ENCODE peak calls at places on chromosomes 13 and 19, in seven cellular contexts. H, K, W, T, I, Y and O are unnamed samples.

GRCh38 chr13:113980489-113981064 is 6.7 kb upstream of the C13orf46 start:
- DNase-seq in H (no peak), K (no peak), W (no peak), T (no peak), I (no peak), Y (no peak), O (no peak)

GRCh38 chr13:74487091-74487722 is 353.0 kb upstream of the KLF12 start:
- DNase-seq in H (no peak), K (no peak), W (no peak), T (no peak), I (no peak), Y (no peak), O (no peak)

GRCh38 chr13:41648314-41648935 is 191.1 kb downstream of the RGCC start:
- DNase-seq in H (no peak), K (peak; percentile 87), W (no peak), T (no peak), I (peak; percentile 53), Y (no peak), O (no peak)

GRCh38 chr13:110540871-110541525 is 20.5 kb downstream of the RAB20 start:
- DNase-seq in H (no peak), K (no peak), W (no peak), T (no peak), I (no peak), Y (peak; percentile 55), O (no peak)

GRCh38 chr13:36986462-36987240 is 12.5 kb downstream of the ALG5 start:
- DNase-seq in H (no peak), K (peak; percentile 34), W (peak; percentile 57), T (no peak), I (peak; percentile 19), Y (no peak), O (peak; percentile 45)

GRCh38 chr13:102907886-102908515 is 62.2 kb downstream of the ERCC5 start:
- DNase-seq in H (no peak), K (no peak), W (peak; percentile 24), T (no peak), I (no peak), Y (no peak), O (no peak)

GRCh38 chr13:78121459-78122348 is 203.1 kb upstream of the EDNRB start:
- DNase-seq in H (peak; percentile 27), K (peak; percentile 87), W (peak; percentile 81), T (peak; percentile 50), I (peak; percentile 79), Y (peak; percentile 65), O (peak; percentile 44)

GRCh38 chr19:582497-583197 is 7.0 kb upstream of the HCN2 start:
- DNase-seq in H (no peak), K (peak; percentile 42), W (peak; percentile 63), T (no peak), I (peak; percentile 66), Y (no peak), O (peak; percentile 68)

GRCh38 chr19:16068696-16069259 is 7.5 kb upstream of the TPM4 start:
- DNase-seq in H (no peak), K (no peak), W (no peak), T (no peak), I (no peak), Y (no peak), O (no peak)

GRCh38 chr19:44072543-44073401 is 813 bp downstream of the ZNF284 start:
- DNase-seq in H (no peak), K (peak; percentile 18), W (peak; percentile 8), T (no peak), I (peak; percentile 6), Y (no peak), O (no peak)

GRCh38 chr13:59176775-59177174 is 987.0 kb downstream of the DIAPH3 start:
- DNase-seq in H (no peak), K (no peak), W (no peak), T (no peak), I (no peak), Y (no peak), O (no peak)

GRCh38 chr13:48275507-48275906 is 28.0 kb upstream of the RB1 start:
- DNase-seq in H (no peak), K (peak; percentile 16), W (peak; percentile 31), T (no peak), I (no peak), Y (no peak), O (no peak)

GRCh38 chr19:6071103-6071485 is 39.2 kb downstream of the RFX2 start:
- DNase-seq in H (no peak), K (peak; percentile 76), W (peak; percentile 77), T (no peak), I (peak; percentile 62), Y (no peak), O (peak; percentile 81)

GRCh38 chr19:35513231-35513974 is at the start of gene DMKN:
- DNase-seq in H (no peak), K (peak; percentile 71), W (peak; percentile 81), T (no peak), I (peak; percentile 56), Y (no peak), O (peak; percentile 59)

GRCh38 chr13:78657699-78658629 is 991 bp downstream of the OBI1 start:
- DNase-seq in H (no peak), K (peak; percentile 33), W (peak; percentile 33), T (no peak), I (peak; percentile 29), Y (no peak), O (no peak)

GRCh38 chr19:12896460-12896859 is 5.5 kb downstream of the GCDH start:
- DNase-seq in H (no peak), K (no peak), W (no peak), T (no peak), I (no peak), Y (no peak), O (no peak)

GRCh38 chr19:2149980-2150793 is 1.2 kb downstream of the AP3D1 start:
- DNase-seq in H (no peak), K (peak; percentile 19), W (no peak), T (no peak), I (peak; percentile 34), Y (peak; percentile 42), O (no peak)

GRCh38 chr13:73718248-73718647 is 416.0 kb downstream of the KLF12 start:
- DNase-seq in H (no peak), K (no peak), W (no peak), T (no peak), I (no peak), Y (no peak), O (no peak)

GRCh38 chr13:35514166-35514565 is 37.7 kb upstream of the MAB21L1 start:
- DNase-seq in H (no peak), K (no peak), W (no peak), T (no peak), I (no peak), Y (peak; percentile 8), O (no peak)

GRCh38 chr19:28426110-28426901 is 786.6 kb downstream of the UQCRFS1 start:
- DNase-seq in H (no peak), K (no peak), W (no peak), T (no peak), I (no peak), Y (no peak), O (no peak)

DNA sequence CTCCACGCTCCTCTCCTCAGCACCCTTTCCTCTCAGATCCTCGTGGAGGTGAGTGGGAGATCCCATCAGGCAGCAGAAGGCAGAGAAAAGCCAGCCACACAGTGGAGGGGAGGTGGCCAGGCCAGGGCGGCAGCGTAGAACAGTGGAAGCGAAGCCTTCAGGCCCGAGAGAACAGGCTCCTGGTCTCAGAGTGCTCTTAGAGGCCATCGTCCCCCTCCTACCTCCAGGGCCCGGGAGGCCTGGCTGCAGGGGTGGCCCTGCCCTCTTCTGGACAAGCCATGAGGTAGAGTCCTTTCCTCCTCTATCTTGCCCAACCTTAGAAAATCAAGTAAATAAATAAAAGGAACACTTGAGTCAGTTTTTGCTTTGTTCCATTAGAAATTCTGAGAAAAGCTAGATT is 202.0 kb downstream of the KATNAL1 start:
- DNase-seq in H (peak; percentile 50), K (no peak), W (no peak), T (no peak), I (no peak), Y (peak; percentile 50), O (no peak)
- TF ChIP-seq CTCF in H (no peak), K (no peak), W (no peak), T (no peak), I (peak; percentile 30), Y (peak; percentile 39), O (peak; percentile 47)

GRCh38 chr19:17932485-17933338 is at the start of gene CCDC124:
- DNase-seq in H (peak; percentile 94), K (peak; percentile 94), W (peak; percentile 88), T (peak; percentile 81), I (peak; percentile 94), Y (peak; percentile 97), O (peak; percentile 85)
- TF ChIP-seq CTCF in H (peak; percentile 54), K (peak; percentile 97), W (peak; percentile 84), T (peak; percentile 93), I (peak; percentile 93), Y (peak; percentile 96), O (peak; percentile 90)

GRCh38 chr19:30227661-30228112 is 144.5 kb upstream of the ZNF536 start:
- DNase-seq in H (peak; percentile 85), K (peak; percentile 53), W (peak; percentile 12), T (peak; percentile 79), I (peak; percentile 41), Y (peak; percentile 94), O (peak; percentile 35)
- TF ChIP-seq CTCF in H (peak; percentile 50), K (peak; percentile 7), W (no peak), T (peak; percentile 70), I (peak; percentile 33), Y (peak; percentile 64), O (peak; percentile 75)

GRCh38 chr19:47541507-47541906 is 26.6 kb upstream of the NAPA start:
- DNase-seq in H (no peak), K (no peak), W (no peak), T (no peak), I (peak; percentile 80), Y (no peak), O (no peak)

GRCh38 chr19:47538812-47539211 is 23.9 kb upstream of the NAPA start:
- DNase-seq in H (no peak), K (no peak), W (no peak), T (no peak), I (no peak), Y (no peak), O (no peak)

GRCh38 chr19:47542030-47542475 is 27.2 kb upstream of the NAPA start:
- DNase-seq in H (no peak), K (peak; percentile 27), W (peak; percentile 42), T (no peak), I (peak; percentile 86), Y (no peak), O (no peak)

GRCh38 chr19:47539747-47540311 is 25.0 kb upstream of the NAPA start:
- DNase-seq in H (no peak), K (no peak), W (no peak), T (no peak), I (no peak), Y (no peak), O (no peak)

DNA sequence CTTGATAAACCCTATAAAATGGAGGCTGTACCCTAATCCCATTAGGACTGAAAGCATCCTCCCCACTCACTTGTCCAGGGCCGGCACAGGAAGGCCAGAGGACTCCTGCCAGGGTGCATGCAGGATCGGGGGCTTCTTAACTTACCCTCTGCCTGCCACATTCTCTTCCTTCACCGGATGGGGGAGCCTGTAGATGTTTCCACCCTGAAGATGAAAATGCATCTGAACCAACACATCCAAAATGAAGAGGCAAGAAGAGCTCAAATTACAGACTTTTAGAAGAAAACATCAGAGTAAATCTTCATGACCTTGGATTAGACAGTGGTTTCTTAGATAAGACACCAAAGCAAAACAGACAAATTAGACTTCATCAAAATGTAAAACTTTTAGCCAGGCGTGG is 25.9 kb upstream of the NAPA start:
- DNase-seq in H (peak; percentile 36), K (peak; percentile 53), W (peak; percentile 57), T (no peak), I (peak; percentile 77), Y (peak; percentile 59), O (peak; percentile 48)
- TF ChIP-seq CTCF in H (no peak), K (peak; percentile 41), W (peak; percentile 47), T (peak; percentile 26), I (peak; percentile 68), Y (peak; percentile 48), O (peak; percentile 65)

GRCh38 chr13:62019858-62020257 is 604.2 kb upstream of the PCDH20 start:
- DNase-seq in H (no peak), K (no peak), W (no peak), T (no peak), I (no peak), Y (no peak), O (no peak)

GRCh38 chr13:62014299-62014698 is 598.6 kb upstream of the PCDH20 start:
- DNase-seq in H (no peak), K (peak; percentile 1), W (peak; percentile 1), T (no peak), I (no peak), Y (no peak), O (no peak)
- TF ChIP-seq CTCF in H (no peak), K (no peak), W (no peak), T (peak; percentile 69), I (no peak), Y (peak; percentile 50), O (no peak)